ENCODE peak calls at places on chromosomes 12 and 14, in eight cellular contexts. O is activated T-cell treated with anti-CD3 and anti-CD28 coated beads for 48 hours, T is left ventricle myocardium inferior, S is BE2C, F is HuH-7, B is NCI-H2081, P is AG08396, Q is substantia nigra. X is an unnamed sample.

GRCh38 chr12:37543131-37543965 is 773.2 kb upstream of the ALG10B start:
- DNase-seq in O (no peak), T (no peak), S (peak; percentile 78), F (no peak), B (peak; percentile 75), P (no peak), Q (no peak), X (no peak)

GRCh38 chr14:29442720-29443119 is 484.9 kb downstream of the PRKD1 start:
- DNase-seq in O (no peak), T (no peak), S (no peak), F (no peak), B (no peak), P (peak; percentile 31), Q (no peak), X (no peak)

GRCh38 chr12:90978117-90978770 is 23.3 kb upstream of the CCER1 start:
- DNase-seq in O (no peak), T (no peak), S (no peak), F (no peak), B (peak; percentile 50), P (peak; percentile 52), Q (no peak), X (peak; percentile 58)

GRCh38 chr14:103087343-103087835 is 3.4 kb downstream of the LBHD2 start:
- DNase-seq in O (no peak), T (no peak), S (peak; percentile 51), F (no peak), B (no peak), P (no peak), Q (no peak), X (no peak)

GRCh38 chr12:119804011-119804641 is 73.0 kb downstream of the CIT start:
- DNase-seq in O (no peak), T (peak; percentile 35), S (peak; percentile 93), F (peak; percentile 57), B (no peak), P (peak; percentile 81), Q (peak; percentile 38), X (peak; percentile 85)

GRCh38 chr12:103779410-103780092 is 61.5 kb downstream of the NT5DC3 start:
- DNase-seq in O (no peak), T (no peak), S (no peak), F (no peak), B (no peak), P (peak; percentile 51), Q (no peak), X (no peak)

GRCh38 chr12:120041386-120042231 is 52.6 kb downstream of the BICDL1 start:
- DNase-seq in O (no peak), T (no peak), S (no peak), F (peak; percentile 33), B (no peak), P (no peak), Q (no peak), X (no peak)

GRCh38 chr12:2244013-2244861 is 191.4 kb downstream of the CACNA1C start:
- DNase-seq in O (no peak), T (no peak), S (no peak), F (no peak), B (no peak), P (peak; percentile 86), Q (no peak), X (no peak)